ENCODE peak calls at places on chromosomes 16 and 17, in six cellular contexts. L is left ventricle myocardium inferior, N is fibroblast of the aortic adventitia, T is A549, Q is adrenal gland, V is DND-41. X is an unnamed sample.

GRCh38 chr16:67546761-67547422 is 15.4 kb upstream of the CTCF start:
- DNase-seq in Q (peak; percentile 82), L (peak; percentile 78), N (peak; percentile 69), V (peak; percentile 86), T (peak; percentile 85), X (peak; percentile 69)

GRCh38 chr17:8835106-8835505 is 32.4 kb downstream of the PIK3R6 start:
- DNase-seq in L (no peak), Q (no peak), T (no peak), N (no peak), V (no peak), X (no peak)

GRCh38 chr17:80092959-80093358 is 8.4 kb upstream of the GAA start:
- DNase-seq in T (no peak), L (no peak), V (no peak), N (no peak), Q (no peak), X (no peak)

GRCh38 chr17:50899005-50899460 is 32.9 kb upstream of the TOB1 start:
- DNase-seq in N (no peak), V (no peak), L (no peak), Q (no peak), T (no peak), X (no peak)

GRCh38 chr16:87878704-87879103 is 9.4 kb upstream of the SLC7A5 start:
- DNase-seq in V (no peak), Q (no peak), T (no peak), N (no peak), L (no peak), X (no peak)

GRCh38 chr17:29892201-29892600 is 37.8 kb downstream of the SSH2 start:
- DNase-seq in N (no peak), L (no peak), T (no peak), Q (no peak), V (no peak), X (no peak)

GRCh38 chr17:46264456-46265198 is 30.3 kb upstream of the LRRC37A start:
- DNase-seq in Q (no peak), V (no peak), T (peak; percentile 56), L (no peak), N (peak; percentile 71), X (peak; percentile 93)

GRCh38 chr16:49857423-49858181 is 1.7 kb upstream of the ZNF423 start:
- DNase-seq in V (peak; percentile 14), N (peak; percentile 46), T (peak; percentile 87), L (peak; percentile 61), Q (peak; percentile 69), X (peak; percentile 56)

GRCh38 chr17:14396542-14396941 is 95.7 kb downstream of the HS3ST3B1 start:
- DNase-seq in Q (no peak), L (no peak), V (no peak), N (peak; percentile 7), T (no peak), X (no peak)

GRCh38 chr17:27609606-27610303 is 21.2 kb upstream of the LGALS9 start:
- DNase-seq in N (peak; percentile 46), V (peak; percentile 46), T (peak; percentile 46), Q (peak; percentile 74), L (no peak), X (peak; percentile 70)

GRCh38 chr16:50588276-50588675 is 40.1 kb downstream of the NKD1 start:
- DNase-seq in T (no peak), N (no peak), L (no peak), Q (no peak), V (no peak), X (no peak)

GRCh38 chr17:72476575-72476986 is 355.8 kb downstream of the SOX9 start:
- DNase-seq in V (no peak), T (no peak), Q (no peak), N (no peak), L (no peak), X (no peak)

GRCh38 chr17:48997103-48997826 is at the start of gene IGF2BP1:
- DNase-seq in Q (no peak), V (no peak), L (no peak), T (peak; percentile 88), N (peak; percentile 43), X (peak; percentile 13)

GRCh38 chr17:2955931-2956582 is 107.3 kb downstream of the OR1D5 start:
- DNase-seq in V (no peak), T (no peak), Q (peak; percentile 12), L (no peak), N (no peak), X (no peak)

GRCh38 chr16:27240948-27241531 is 27.5 kb downstream of the NSMCE1 start:
- DNase-seq in T (no peak), Q (no peak), L (no peak), N (peak; percentile 56), V (no peak), X (no peak)

GRCh38 chr16:66503030-66503429 is 46.9 kb downstream of the TK2 start:
- DNase-seq in N (no peak), V (no peak), T (no peak), L (peak; percentile 70), Q (peak; percentile 31), X (no peak)

GRCh38 chr17:62933986-62934385 is 32.0 kb upstream of the TANC2 start:
- DNase-seq in T (no peak), Q (no peak), L (no peak), V (no peak), N (no peak), X (no peak)

GRCh38 chr17:73820686-73821448 is 176.6 kb upstream of the SDK2 start:
- DNase-seq in V (no peak), L (no peak), Q (no peak), N (no peak), T (no peak), X (no peak)

GRCh38 chr17:28982191-28982793 is 23.5 kb downstream of the SEZ6 start:
- DNase-seq in N (no peak), T (no peak), V (peak; percentile 27), Q (peak; percentile 40), L (no peak), X (no peak)

GRCh38 chr17:43875476-43876147 is 28.6 kb downstream of the CD300LG start:
- DNase-seq in Q (no peak), N (no peak), L (no peak), T (no peak), V (no peak), X (peak; percentile 23)

GRCh38 chr17:694239-694638 is 20.4 kb downstream of the VPS53 start:
- DNase-seq in L (no peak), N (peak; percentile 96), V (no peak), Q (no peak), T (peak; percentile 83), X (peak; percentile 94)

GRCh38 chr17:55167024-55167721 is 97.6 kb upstream of the HLF start:
- DNase-seq in Q (no peak), T (no peak), L (no peak), V (no peak), N (no peak), X (no peak)

GRCh38 chr17:73968680-73969079 is 234.8 kb upstream of the RPL38 start:
- DNase-seq in T (no peak), L (no peak), V (no peak), Q (no peak), N (no peak), X (no peak)

DNA sequence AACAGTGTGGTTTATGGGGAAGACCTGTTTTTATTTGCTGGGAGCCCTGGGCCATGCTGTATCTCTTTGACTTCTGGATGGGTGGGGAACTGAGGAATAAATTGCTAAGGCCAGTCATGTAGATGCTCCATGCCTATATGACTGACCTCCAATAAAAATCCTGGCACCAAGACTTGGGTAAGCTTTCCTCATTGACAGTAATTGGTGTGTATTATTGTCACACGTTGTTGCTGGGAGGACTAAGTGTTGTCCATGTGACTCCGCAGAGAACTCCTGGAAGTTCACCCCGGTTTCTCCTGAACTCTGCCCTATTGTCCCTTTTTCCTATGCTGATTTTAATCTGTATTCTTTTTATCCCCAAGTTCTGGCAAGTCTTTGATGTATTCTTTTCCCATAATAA is 33.4 kb upstream of the USP22 start:
- DNase-seq in T (no peak), L (no peak), Q (no peak), N (no peak), V (no peak), X (no peak)
- H3K4me3 ChIP-seq in T (no peak overlapping the region), L (no peak overlapping the region), Q (no peak overlapping the region), N (no peak overlapping the region), V (no peak overlapping the region), X (no peak overlapping the region)

DNA sequence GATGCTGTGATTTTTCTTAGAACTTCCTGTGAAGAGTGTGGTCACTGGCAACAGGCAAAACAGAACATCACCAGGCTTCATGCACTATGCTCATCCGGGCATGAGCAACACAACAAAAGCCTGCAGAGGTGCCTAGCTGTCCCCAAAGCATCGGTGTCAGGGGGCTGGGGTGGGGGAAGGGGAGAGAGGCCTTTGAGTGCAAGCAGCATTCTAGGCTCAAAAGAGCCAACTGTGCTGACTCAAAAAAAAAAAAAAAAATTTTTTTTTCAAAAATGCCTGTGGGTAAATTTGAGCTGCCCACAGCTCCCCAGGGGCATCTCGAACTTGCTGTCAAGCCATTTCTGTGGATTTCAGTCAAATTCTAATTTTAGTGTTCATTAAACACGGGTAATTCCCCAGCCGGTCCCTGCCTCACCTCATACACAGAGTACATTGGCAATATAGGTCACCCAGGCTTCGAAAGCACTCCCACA is 194.6 kb upstream of the DYNLRB2 start:
- DNase-seq in V (no peak), T (no peak), L (no peak), N (peak; percentile 2), Q (no peak), X (no peak)
- TF ChIP-seq CTCF in V (no peak), T (no peak), L (no peak), N (no peak), Q (no peak), X (no peak)

GRCh38 chr16:30067584-30067916 is 2.0 kb downstream of the ALDOA start:
- DNase-seq in T (no peak), L (no peak), Q (no peak), N (no peak), V (no peak), X (no peak)

GRCh38 chr16:30068750-30069574 is 3.4 kb downstream of the ALDOA start:
- DNase-seq in L (no peak), N (peak; percentile 31), T (no peak), V (peak; percentile 63), Q (peak; percentile 53), X (peak; percentile 62)

GRCh38 chr16:30070490-30070889 is 4.9 kb downstream of the ALDOA start:
- DNase-seq in V (no peak), T (no peak), N (no peak), L (no peak), Q (no peak), X (no peak)

GRCh38 chr16:30068333-30068732 is 2.8 kb downstream of the ALDOA start:
- DNase-seq in L (no peak), V (no peak), N (no peak), Q (no peak), T (no peak), X (no peak)

GRCh38 chr16:30069575-30070462 is 4.3 kb downstream of the ALDOA start:
- DNase-seq in N (no peak), Q (peak; percentile 50), L (peak; percentile 46), T (no peak), V (no peak), X (no peak)
- H3K4me3 ChIP-seq in N (peak overlapping the region; percentile 38), Q (no peak overlapping the region), L (peak overlapping the region; percentile 93), T (no peak overlapping the region), V (no peak overlapping the region), X (no peak overlapping the region)

GRCh38 chr16:4160663-4161436 is 44.6 kb upstream of the ADCY9 start:
- DNase-seq in V (no peak), Q (no peak), L (no peak), N (peak; percentile 32), T (no peak), X (no peak)
- TF ChIP-seq CTCF in V (no peak), Q (no peak), L (peak; percentile 11), N (peak; percentile 11), T (no peak), X (no peak)

X was measured in epithelial cell of esophagus.